ENCODE peak calls at places on chromosome X, in six cellular contexts. One of them, this sample, is unnamed.
A peak's percentile ranks its signal among the peaks of the same experiment; 100 is the strongest.

GRCh38 chrX:40474205-40474626 is 106.6 kb upstream of the ATP6AP2 start:
- DNase-seq in left cardiac atrium: no peak
- DNase-seq in effector CD4-positive, alpha-beta T cell: no peak
- DNase-seq in hypothalamus: no peak
- DNase-seq in ACHN: peak; percentile 79
- DNase-seq in AG10803: peak; percentile 5
- DNase-seq in this sample: peak; percentile 91

GRCh38 chrX:143082537-143082936 is 56.8 kb downstream of the SPANXN4 start:
- DNase-seq in left cardiac atrium: no peak
- DNase-seq in hypothalamus: no peak
- DNase-seq in effector CD4-positive, alpha-beta T cell: no peak
- DNase-seq in ACHN: no peak
- DNase-seq in AG10803: no peak
- DNase-seq in this sample: no peak

GRCh38 chrX:153549231-153549630 is 31.8 kb downstream of the ATP2B3 start:
- DNase-seq in ACHN: no peak
- DNase-seq in effector CD4-positive, alpha-beta T cell: no peak
- DNase-seq in left cardiac atrium: no peak
- DNase-seq in hypothalamus: no peak
- DNase-seq in AG10803: no peak
- DNase-seq in this sample: no peak

GRCh38 chrX:26442340-26442739 is 226.4 kb downstream of the MAGEB5 start:
- DNase-seq in left cardiac atrium: no peak
- DNase-seq in AG10803: peak; percentile 1
- DNase-seq in hypothalamus: no peak
- DNase-seq in ACHN: peak; percentile 10
- DNase-seq in effector CD4-positive, alpha-beta T cell: no peak
- DNase-seq in this sample: no peak

GRCh38 chrX:40097101-40097491 is 662 bp downstream of the BCOR start:
- DNase-seq in AG10803: no peak
- DNase-seq in ACHN: no peak
- DNase-seq in effector CD4-positive, alpha-beta T cell: no peak
- DNase-seq in hypothalamus: no peak
- DNase-seq in left cardiac atrium: no peak
- DNase-seq in this sample: no peak

GRCh38 chrX:118271770-118272169 is 74.1 kb upstream of the WDR44 start:
- DNase-seq in ACHN: no peak
- DNase-seq in effector CD4-positive, alpha-beta T cell: no peak
- DNase-seq in hypothalamus: no peak
- DNase-seq in AG10803: no peak
- DNase-seq in left cardiac atrium: no peak
- DNase-seq in this sample: peak; percentile 86

GRCh38 chrX:150255441-150256296 is 107.4 kb upstream of the MAMLD1 start:
- DNase-seq in ACHN: no peak
- DNase-seq in AG10803: no peak
- DNase-seq in hypothalamus: no peak
- DNase-seq in left cardiac atrium: no peak
- DNase-seq in effector CD4-positive, alpha-beta T cell: no peak
- DNase-seq in this sample: no peak

GRCh38 chrX:134600714-134601113 is 57.6 kb downstream of the PLAC1 start:
- DNase-seq in effector CD4-positive, alpha-beta T cell: no peak
- DNase-seq in hypothalamus: no peak
- DNase-seq in ACHN: no peak
- DNase-seq in left cardiac atrium: no peak
- DNase-seq in AG10803: peak; percentile 67
- DNase-seq in this sample: no peak

GRCh38 chrX:107743995-107744394 is 31.6 kb downstream of the TSC22D3 start:
- DNase-seq in AG10803: no peak
- DNase-seq in left cardiac atrium: no peak
- DNase-seq in effector CD4-positive, alpha-beta T cell: no peak
- DNase-seq in hypothalamus: no peak
- DNase-seq in ACHN: no peak
- DNase-seq in this sample: no peak

GRCh38 chrX:17456526-17456925 is 81.5 kb downstream of the NHS start:
- DNase-seq in AG10803: no peak
- DNase-seq in left cardiac atrium: no peak
- DNase-seq in hypothalamus: peak; percentile 18
- DNase-seq in ACHN: no peak
- DNase-seq in effector CD4-positive, alpha-beta T cell: no peak
- DNase-seq in this sample: no peak

GRCh38 chrX:136689441-136689840 is 41.5 kb downstream of the CD40LG start:
- DNase-seq in hypothalamus: no peak
- DNase-seq in left cardiac atrium: no peak
- DNase-seq in AG10803: no peak
- DNase-seq in effector CD4-positive, alpha-beta T cell: no peak
- DNase-seq in ACHN: no peak
- DNase-seq in this sample: no peak

GRCh38 chrX:49001521-49002090 is 458 bp downstream of the GRIPAP1 start:
- DNase-seq in left cardiac atrium: peak; percentile 32
- DNase-seq in ACHN: peak; percentile 24
- DNase-seq in effector CD4-positive, alpha-beta T cell: peak; percentile 52
- DNase-seq in hypothalamus: no peak
- DNase-seq in AG10803: peak; percentile 30
- DNase-seq in this sample: peak; percentile 62

GRCh38 chrX:110180928-110181310 is 137.0 kb downstream of the AMMECR1 start:
- DNase-seq in hypothalamus: no peak
- DNase-seq in AG10803: peak; percentile 80
- DNase-seq in ACHN: peak; percentile 25
- DNase-seq in effector CD4-positive, alpha-beta T cell: no peak
- DNase-seq in left cardiac atrium: no peak
- DNase-seq in this sample: peak; percentile 52

GRCh38 chrX:152821145-152821765 is 9.3 kb downstream of the CETN2 start:
- DNase-seq in AG10803: peak; percentile 31
- DNase-seq in effector CD4-positive, alpha-beta T cell: no peak
- DNase-seq in ACHN: peak; percentile 34
- DNase-seq in hypothalamus: no peak
- DNase-seq in left cardiac atrium: no peak
- DNase-seq in this sample: peak; percentile 51

GRCh38 chrX:112769034-112769433 is 71.6 kb downstream of the AMOT start:
- DNase-seq in AG10803: peak; percentile 84
- DNase-seq in ACHN: no peak
- DNase-seq in effector CD4-positive, alpha-beta T cell: no peak
- DNase-seq in hypothalamus: no peak
- DNase-seq in left cardiac atrium: no peak
- DNase-seq in this sample: no peak